ENCODE peak calls at places on chromosomes 5 and 9, in four cellular contexts. N, F, O and T are unnamed samples.

GRCh38 chr5:2415678-2416077 is 335.8 kb downstream of the IRX2 start:
- DNase-seq in O (no peak), N (no peak), F (no peak), T (no peak)

GRCh38 chr5:177500685-177501522 is 3.5 kb upstream of the PDLIM7 start:
- DNase-seq in F (peak), N (peak), O (peak), T (peak)

GRCh38 chr9:120921751-120922181 is 4.8 kb downstream of the TRAF1 start:
- DNase-seq in F (no peak), O (no peak), N (no peak), T (no peak)

GRCh38 chr9:94984891-94985476 is 258.5 kb downstream of the AOPEP start:
- DNase-seq in F (no peak), N (no peak), O (no peak), T (no peak)

GRCh38 chr5:154740483-154740882 is 14.7 kb upstream of the LARP1 start:
- DNase-seq in F (peak), O (no peak), N (no peak), T (no peak)

GRCh38 chr9:79623799-79624721 is 52.3 kb downstream of the TLE4 start:
- DNase-seq in O (peak), F (peak), N (peak), T (no peak)

GRCh38 chr9:36276840-36277239 is 18.6 kb upstream of the GNE start:
- DNase-seq in F (no peak), O (no peak), N (peak), T (no peak)

GRCh38 chr5:150073086-150073625 is 13.2 kb downstream of the CSF1R start:
- DNase-seq in F (peak), N (no peak), O (no peak), T (no peak)

GRCh38 chr5:83608122-83608521 is 112.5 kb downstream of the HAPLN1 start:
- DNase-seq in O (peak), N (peak), F (peak), T (no peak)

GRCh38 chr5:178240341-178240741 is 7.7 kb upstream of the PHYKPL start:
- DNase-seq in O (no peak), F (no peak), N (no peak), T (no peak)

GRCh38 chr9:118438805-118439204 is 734.6 kb downstream of the TLR4 start:
- DNase-seq in F (no peak), O (no peak), N (no peak), T (no peak)

GRCh38 chr5:142823176-142823575 is 53.0 kb downstream of the ARHGAP26 start:
- DNase-seq in N (no peak), O (peak), F (no peak), T (no peak)

GRCh38 chr5:169706758-169707450 is 69.8 kb downstream of the DOCK2 start:
- DNase-seq in F (no peak), N (peak), O (peak), T (no peak)

GRCh38 chr9:5263568-5264218 is 32.5 kb downstream of the INSL4 start:
- DNase-seq in F (no peak), N (peak), O (peak), T (no peak)

GRCh38 chr5:79495311-79495710 is 18.6 kb downstream of the HOMER1 start:
- DNase-seq in O (peak), N (no peak), F (no peak), T (no peak)

GRCh38 chr9:95516221-95516735 is 493 bp downstream of the PTCH1 start:
- DNase-seq in N (no peak), F (no peak), O (no peak), T (no peak)

GRCh38 chr9:723308-723707 is 118.2 kb upstream of the DMRT1 start:
- DNase-seq in O (no peak), F (no peak), N (no peak), T (no peak)

GRCh38 chr5:133995341-133995740 is 9.4 kb downstream of the VDAC1 start:
- DNase-seq in F (no peak), O (no peak), N (no peak), T (no peak)

GRCh38 chr5:133995903-133996563 is 8.7 kb downstream of the VDAC1 start:
- DNase-seq in N (no peak), O (no peak), F (no peak), T (no peak)

GRCh38 chr5:133998807-133999206 is 6.0 kb downstream of the VDAC1 start:
- DNase-seq in N (no peak), F (no peak), O (no peak), T (no peak)

GRCh38 chr5:133994990-133995333 is 9.8 kb downstream of the VDAC1 start:
- DNase-seq in F (no peak), N (no peak), O (no peak), T (no peak)

GRCh38 chr5:133996683-133997252 is 8.0 kb downstream of the VDAC1 start:
- DNase-seq in O (peak), N (no peak), F (no peak), T (no peak)
- TF ChIP-seq CTCF in O (peak), N (peak), F (no peak), T (no peak)

GRCh38 chr9:22809371-22809770 is 362.7 kb downstream of the DMRTA1 start:
- DNase-seq in F (no peak), N (no peak), O (no peak), T (no peak)

GRCh38 chr9:22815246-22815645 is 368.6 kb downstream of the DMRTA1 start:
- DNase-seq in N (no peak), O (no peak), F (no peak), T (no peak)

GRCh38 chr9:22817181-22817580 is 370.6 kb downstream of the DMRTA1 start:
- DNase-seq in F (no peak), N (no peak), O (peak), T (no peak)

GRCh38 chr9:22808876-22809275 is 362.3 kb downstream of the DMRTA1 start:
- DNase-seq in F (no peak), O (no peak), N (no peak), T (no peak)

DNA sequence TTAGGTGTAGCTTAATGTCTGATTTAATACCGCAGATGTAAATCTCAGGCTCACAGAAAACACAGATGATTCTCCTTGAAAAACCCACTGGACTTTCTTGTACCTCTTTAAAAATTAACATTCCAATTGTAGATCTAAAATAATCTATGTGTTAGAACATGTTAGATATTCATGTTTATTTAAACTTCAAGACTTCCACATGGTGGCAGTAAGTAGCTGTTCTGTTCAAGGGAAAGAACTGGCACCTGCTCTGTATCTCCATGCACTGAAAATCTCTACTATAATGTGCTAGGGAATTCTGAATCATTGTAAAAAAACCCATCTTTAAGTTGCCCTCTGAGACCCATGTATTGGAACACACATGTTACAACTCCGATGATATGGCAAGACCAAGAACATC is 366.9 kb downstream of the DMRTA1 start:
- DNase-seq in O (no peak), F (no peak), N (no peak), T (no peak)
- TF ChIP-seq CTCF in O (no peak), F (no peak), N (no peak), T (no peak)

DNA sequence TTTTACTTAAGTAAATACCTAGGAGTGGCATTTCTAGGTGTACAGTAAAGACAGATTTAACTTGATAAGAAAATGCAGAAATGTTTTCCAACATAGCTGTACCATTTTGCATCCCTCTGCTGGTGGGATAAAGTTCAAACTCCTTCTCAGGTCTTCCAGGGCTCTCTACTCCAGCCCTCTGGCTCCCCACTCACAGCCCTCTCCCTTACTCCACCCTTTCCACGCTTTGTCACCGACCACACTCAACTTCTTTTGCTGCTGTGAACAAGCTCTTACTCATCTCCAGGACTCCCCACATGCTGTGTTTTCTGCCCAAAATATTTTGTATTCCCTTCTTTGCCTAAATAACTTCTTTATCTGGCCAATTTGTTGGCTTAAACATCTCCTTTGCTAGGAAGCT is 90.6 kb upstream of the OSMR start:
- DNase-seq in F (no peak), N (no peak), O (peak), T (no peak)
- TF ChIP-seq CTCF in F (no peak), N (no peak), O (peak), T (no peak)

GRCh38 chr9:81225586-81225985 is 463.8 kb downstream of the TLE1 start:
- DNase-seq in N (no peak), F (no peak), O (no peak), T (no peak)

GRCh38 chr9:81227507-81228245 is 461.7 kb downstream of the TLE1 start:
- DNase-seq in O (no peak), N (no peak), F (no peak), T (no peak)

DNA sequence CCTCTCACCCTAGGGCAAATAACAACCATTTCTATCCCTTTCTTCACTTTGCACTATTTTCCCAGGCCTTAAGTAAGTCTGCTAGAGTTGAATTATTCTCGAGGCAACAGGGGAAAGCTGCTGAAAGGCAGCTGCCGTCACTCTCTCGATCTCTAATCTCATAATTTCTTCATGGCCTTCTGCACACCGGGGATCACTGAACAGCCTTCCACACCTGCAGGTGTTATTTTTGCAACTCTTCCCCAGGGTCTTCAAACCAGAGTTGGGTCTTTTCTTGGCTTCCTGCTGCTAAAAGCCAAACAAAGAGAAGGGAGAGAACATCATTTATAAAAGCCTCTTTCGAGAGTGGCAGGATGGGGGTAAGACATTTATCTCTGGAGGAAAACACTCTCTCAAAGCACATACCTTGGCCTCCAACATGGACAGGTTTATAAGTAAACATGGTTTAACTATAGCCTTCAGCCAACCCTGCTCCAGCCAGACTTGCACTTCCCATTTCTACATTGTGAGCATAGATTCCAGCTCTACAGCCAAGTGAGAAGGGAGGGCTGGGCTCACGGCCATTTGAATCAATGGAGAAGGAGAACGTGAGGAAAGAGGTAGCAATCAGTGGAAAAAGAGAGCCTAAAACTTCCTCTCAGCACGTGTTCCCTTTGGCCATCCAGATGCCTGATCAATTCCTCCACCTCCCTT is 465.0 kb downstream of the TLE1 start:
- DNase-seq in N (no peak), O (no peak), F (no peak), T (no peak)
- TF ChIP-seq CTCF in N (no peak), O (no peak), F (no peak), T (no peak)

GRCh38 chr9:129885018-129885669 is 49.9 kb downstream of the USP20 start:
- DNase-seq in N (no peak), O (peak), F (peak), T (peak)
- TF ChIP-seq CTCF in N (no peak), O (peak), F (no peak), T (no peak)

DNA sequence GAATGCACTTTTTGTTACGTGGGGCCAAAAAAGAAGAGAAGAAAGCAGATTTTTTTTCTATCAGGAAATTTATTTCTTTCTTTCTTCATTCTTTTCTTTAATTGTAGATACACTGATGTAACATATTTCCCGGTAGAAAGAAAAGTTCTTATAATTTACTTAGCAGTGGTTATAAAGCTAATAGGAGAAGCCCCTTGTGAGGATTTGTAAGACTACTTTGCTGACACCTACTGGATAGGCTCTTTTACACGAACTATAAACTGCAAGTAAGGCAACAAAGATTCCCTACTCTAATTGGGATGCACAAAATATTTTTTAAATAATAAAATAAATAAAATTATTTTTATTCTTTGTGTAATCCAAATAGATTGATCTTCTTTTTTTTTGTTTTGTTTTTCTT is 284.4 kb downstream of the DNAH5 start:
- DNase-seq in N (no peak), O (peak), F (no peak), T (no peak)
- TF ChIP-seq CTCF in N (peak), O (peak), F (no peak), T (no peak)

GRCh38 chr9:2367970-2368369 is 253.6 kb upstream of the VLDLR start:
- DNase-seq in F (no peak), O (no peak), N (no peak), T (no peak)
- TF ChIP-seq CTCF in F (no peak), O (peak), N (no peak), T (no peak)

GRCh38 chr5:58462154-58462553 is 2.3 kb upstream of the PLK2 start:
- DNase-seq in F (no peak), O (no peak), N (peak), T (no peak)

GRCh38 chr5:58459276-58459859 is 518 bp downstream of the PLK2 start:
- DNase-seq in O (no peak), F (peak), N (peak), T (no peak)

GRCh38 chr5:58459860-58460726 is at the start of gene PLK2:
- DNase-seq in F (peak), N (peak), O (peak), T (peak)

GRCh38 chr5:58460727-58461286 is 921 bp upstream of the PLK2 start:
- DNase-seq in N (peak), F (peak), O (peak), T (peak)

GRCh38 chr5:58462623-58463230 is 2.8 kb upstream of the PLK2 start:
- DNase-seq in O (peak), F (peak), N (peak), T (no peak)
- TF ChIP-seq CTCF in O (peak), F (peak), N (peak), T (peak)